ENCODE peak calls at places on chromosomes 7 and 10, in four cellular contexts. D is choroid plexus epithelial cell, A is neural progenitor cell, U is left ventricle myocardium inferior. E is an unnamed sample.

GRCh38 chr10:60375293-60376004 is 14.2 kb downstream of the ANK3 start:
- DNase-seq in D (no peak), A (no peak), U (no peak), E (no peak)

GRCh38 chr10:74244097-74244685 is 93.2 kb downstream of the ADK start:
- DNase-seq in D (peak), U (no peak), A (peak), E (peak)

GRCh38 chr7:36777062-36777461 is 52.8 kb upstream of the AOAH start:
- DNase-seq in D (no peak), U (no peak), A (no peak), E (no peak)

GRCh38 chr7:78673272-78673671 is 780.2 kb downstream of the MAGI2 start:
- DNase-seq in U (no peak), A (no peak), D (no peak), E (no peak)

GRCh38 chr7:128881458-128882125 is 18.9 kb downstream of the ATP6V1F start:
- DNase-seq in U (peak), A (no peak), D (no peak), E (no peak)

GRCh38 chr10:124639206-124639605 is 105.0 kb downstream of the FAM53B start:
- DNase-seq in U (no peak), D (no peak), A (no peak), E (no peak)

GRCh38 chr7:48244902-48245301 is 73.6 kb downstream of the ABCA13 start:
- DNase-seq in A (no peak), U (no peak), D (peak), E (no peak)

GRCh38 chr7:70182516-70182915 is 584.2 kb downstream of the AUTS2 start:
- DNase-seq in A (no peak), U (no peak), D (no peak), E (no peak)

GRCh38 chr7:127588697-127589482 is 679 bp downstream of the ARF5 start:
- DNase-seq in D (peak), U (peak), A (peak), E (peak)

GRCh38 chr7:4799508-4800268 is 24.3 kb downstream of the AP5Z1 start:
- DNase-seq in U (peak), A (no peak), D (no peak), E (no peak)

GRCh38 chr7:116232402-116232749 is 22.0 kb downstream of the TES start:
- DNase-seq in U (no peak), D (peak), A (no peak), E (no peak)

GRCh38 chr7:22696672-22697071 is 30.3 kb upstream of the IL6 start:
- DNase-seq in A (no peak), D (peak), U (no peak), E (no peak)

GRCh38 chr10:99870051-99870730 is 87.8 kb downstream of the ABCC2 start:
- DNase-seq in U (no peak), A (no peak), D (no peak), E (no peak)

GRCh38 chr7:149292101-149292823 is 30.3 kb downstream of the ZNF783 start:
- DNase-seq in A (peak), U (no peak), D (peak), E (no peak)

GRCh38 chr10:99685232-99686041 is 26.1 kb downstream of the ENTPD7 start:
- DNase-seq in D (no peak), A (no peak), U (no peak), E (no peak)

GRCh38 chr10:122669045-122669444 is 30.6 kb downstream of the C10orf120 start:
- DNase-seq in D (no peak), U (no peak), A (no peak), E (no peak)

GRCh38 chr7:93757421-93757820 is 133.1 kb downstream of the TFPI2 start:
- DNase-seq in D (peak), U (no peak), A (no peak), E (no peak)

GRCh38 chr10:10093035-10093434 is 924.6 kb upstream of the CELF2 start:
- DNase-seq in D (no peak), U (no peak), A (no peak), E (no peak)

DNA sequence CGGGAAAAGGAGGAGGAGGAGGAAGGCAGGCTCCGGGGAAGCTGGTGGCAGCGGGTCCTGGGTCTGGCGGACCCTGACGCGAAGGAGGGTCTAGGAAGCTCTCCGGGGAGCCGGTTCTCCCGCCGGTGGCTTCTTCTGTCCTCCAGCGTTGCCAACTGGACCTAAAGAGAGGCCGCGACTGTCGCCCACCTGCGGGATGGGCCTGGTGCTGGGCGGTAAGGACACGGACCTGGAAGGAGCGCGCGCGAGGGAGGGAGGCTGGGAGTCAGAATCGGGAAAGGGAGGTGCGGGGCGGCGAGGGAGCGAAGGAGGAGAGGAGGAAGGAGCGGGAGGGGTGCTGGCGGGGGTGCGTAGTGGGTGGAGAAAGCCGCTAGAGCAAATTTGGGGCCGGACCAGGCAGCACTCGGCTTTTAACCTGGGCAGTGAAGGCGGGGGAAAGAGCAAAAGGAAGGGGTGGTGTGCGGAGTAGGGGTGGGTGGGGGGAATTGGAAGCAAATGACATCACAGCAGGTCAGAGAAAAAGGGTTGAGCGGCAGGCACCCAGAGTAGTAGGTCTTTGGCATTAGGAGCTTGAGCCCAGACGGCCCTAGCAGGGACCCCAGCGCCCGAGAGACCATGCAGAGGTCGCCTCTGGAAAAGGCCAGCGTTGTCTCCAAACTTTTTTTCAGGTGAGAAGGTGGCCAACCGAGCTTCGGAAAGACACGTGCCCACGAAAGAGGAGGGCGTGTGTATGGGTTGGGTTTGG is at the start of gene CFTR:
- DNase-seq in A (peak), U (peak), D (no peak), E (peak)
- H3K4me3 ChIP-seq in A (peak), U (peak), D (peak), E (peak)

GRCh38 chr10:35231646-35232045 is 104.7 kb upstream of the CCNY start:
- DNase-seq in U (no peak), A (no peak), D (no peak), E (no peak)

GRCh38 chr10:35234073-35234472 is 102.2 kb upstream of the CCNY start:
- DNase-seq in D (no peak), U (no peak), A (no peak), E (no peak)

GRCh38 chr10:35232509-35232908 is 103.8 kb upstream of the CCNY start:
- DNase-seq in U (no peak), D (no peak), A (no peak), E (no peak)

GRCh38 chr10:35237766-35238512 is 98.4 kb upstream of the CCNY start:
- DNase-seq in D (no peak), A (no peak), U (no peak), E (no peak)

GRCh38 chr10:35236739-35237138 is 99.6 kb upstream of the CCNY start:
- DNase-seq in A (peak), U (no peak), D (peak), E (no peak)
- TF ChIP-seq CTCF in A (peak), U (peak), D (peak), E (peak)

DNA sequence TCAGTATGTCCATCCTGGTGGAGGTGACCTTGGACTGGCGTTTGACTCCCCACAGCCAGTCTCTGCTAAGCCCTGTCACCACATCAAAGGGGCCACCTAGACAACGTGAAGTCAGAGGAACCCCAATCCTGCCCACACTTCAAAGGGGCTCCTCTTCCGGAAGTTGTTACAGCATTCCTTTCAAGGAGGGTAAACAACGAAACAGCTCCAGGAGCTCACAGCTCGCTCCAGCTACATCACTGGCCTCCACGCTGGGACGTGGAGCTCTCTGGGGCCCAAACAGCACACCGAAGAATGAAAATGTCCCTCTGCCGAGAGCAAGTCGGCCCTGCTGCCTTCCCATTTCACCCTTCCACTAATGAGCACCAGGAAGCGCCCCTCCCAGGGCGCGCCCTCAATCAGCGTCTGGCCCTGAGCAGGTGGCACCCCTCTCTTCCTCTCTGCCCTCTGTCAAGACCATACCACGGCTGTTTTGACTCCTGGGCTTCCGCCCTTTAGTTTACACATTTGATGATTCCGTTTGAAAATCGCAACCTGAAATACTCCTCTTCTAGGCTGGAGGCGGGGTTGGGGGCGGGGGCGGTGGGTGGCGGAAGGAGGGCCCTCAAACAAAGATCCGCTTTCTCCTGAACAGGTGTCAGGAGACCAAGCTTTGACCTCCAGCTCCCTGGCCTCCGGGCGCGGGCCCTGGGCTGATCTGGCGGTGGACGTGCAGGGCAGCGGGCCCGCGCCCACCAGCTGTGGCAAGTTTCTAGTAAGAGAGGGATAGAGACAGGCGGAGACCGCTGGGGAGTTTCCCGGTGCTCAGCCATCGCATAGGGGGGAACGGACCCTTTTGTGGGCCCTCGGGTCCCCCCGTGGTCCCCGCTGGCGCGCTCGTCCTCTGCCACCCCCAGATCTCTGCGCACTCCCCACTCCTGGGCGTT is 53.1 kb upstream of the KDM7A start:
- DNase-seq in U (peak), D (no peak), A (peak), E (no peak)
- H3K4me3 ChIP-seq in U (peak), D (peak), A (peak), E (no peak)

GRCh38 chr10:6716521-6716920 is 136.4 kb upstream of the PRKCQ start:
- DNase-seq in D (no peak), U (no peak), A (no peak), E (no peak)

GRCh38 chr10:6722616-6723004 is 142.5 kb upstream of the PRKCQ start:
- DNase-seq in U (no peak), A (no peak), D (peak), E (no peak)

GRCh38 chr10:6721964-6722615 is 142.0 kb upstream of the PRKCQ start:
- DNase-seq in A (no peak), D (peak), U (no peak), E (peak)

GRCh38 chr10:6726924-6727323 is 146.8 kb upstream of the PRKCQ start:
- DNase-seq in A (no peak), D (no peak), U (no peak), E (no peak)

GRCh38 chr10:6721480-6721879 is 141.4 kb upstream of the PRKCQ start:
- DNase-seq in D (peak), A (no peak), U (peak), E (peak)
- TF ChIP-seq CTCF in D (peak), A (no peak), U (no peak), E (peak)

GRCh38 chr7:120273476-120273975 is 551 bp downstream of the KCND2 start:
- DNase-seq in U (peak), A (peak), D (peak), E (peak)

GRCh38 chr7:120272261-120272895 is 597 bp upstream of the KCND2 start:
- DNase-seq in D (peak), U (no peak), A (peak), E (peak)

GRCh38 chr7:120274899-120275298 is 1.9 kb downstream of the KCND2 start:
- DNase-seq in U (no peak), A (no peak), D (no peak), E (no peak)

GRCh38 chr7:120274482-120274881 is 1.5 kb downstream of the KCND2 start:
- DNase-seq in D (no peak), U (no peak), A (peak), E (peak)

DNA sequence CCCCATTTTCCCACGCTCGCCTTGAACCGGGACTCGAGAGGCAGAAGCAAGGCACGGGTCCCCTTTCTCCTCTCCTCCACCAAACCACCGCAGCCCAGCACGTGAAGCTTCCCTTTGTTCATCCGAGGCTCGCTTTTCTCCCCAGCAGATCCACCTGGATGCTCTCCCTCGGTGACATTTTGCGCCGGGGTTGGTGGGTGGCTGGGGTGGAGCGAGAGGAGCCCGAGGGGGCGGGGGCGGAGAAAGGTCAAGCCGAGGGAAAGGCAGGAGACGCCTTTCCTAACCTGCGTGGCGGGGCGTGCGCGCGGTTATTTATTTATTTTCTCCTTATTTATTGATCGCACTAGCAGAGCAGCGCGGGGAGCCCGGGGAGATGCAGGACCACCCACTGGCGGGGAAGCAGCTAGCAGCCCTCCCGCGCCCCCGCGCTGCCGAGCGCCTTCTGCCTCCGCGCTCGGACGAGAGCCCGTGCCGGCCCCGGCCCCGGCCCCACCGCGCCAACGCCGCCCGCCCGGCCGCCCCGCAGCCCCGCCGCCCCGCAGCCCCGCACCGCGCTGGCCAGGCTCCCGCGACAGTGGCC is at the start of gene KCND2:
- DNase-seq in D (no peak), U (peak), A (peak), E (peak)
- H3K4me3 ChIP-seq in D (peak), U (peak), A (peak), E (peak)

GRCh38 chr7:35259555-35259954 is 5.7 kb upstream of the TBX20 start:
- DNase-seq in A (no peak), U (no peak), D (no peak), E (no peak)

GRCh38 chr7:35260254-35260653 is 6.4 kb upstream of the TBX20 start:
- DNase-seq in A (peak), D (no peak), U (no peak), E (no peak)

GRCh38 chr7:35263396-35263795 is 9.5 kb upstream of the TBX20 start:
- DNase-seq in D (no peak), U (peak), A (no peak), E (no peak)

GRCh38 chr7:35261041-35261440 is 7.1 kb upstream of the TBX20 start:
- DNase-seq in A (peak), U (no peak), D (no peak), E (no peak)

DNA sequence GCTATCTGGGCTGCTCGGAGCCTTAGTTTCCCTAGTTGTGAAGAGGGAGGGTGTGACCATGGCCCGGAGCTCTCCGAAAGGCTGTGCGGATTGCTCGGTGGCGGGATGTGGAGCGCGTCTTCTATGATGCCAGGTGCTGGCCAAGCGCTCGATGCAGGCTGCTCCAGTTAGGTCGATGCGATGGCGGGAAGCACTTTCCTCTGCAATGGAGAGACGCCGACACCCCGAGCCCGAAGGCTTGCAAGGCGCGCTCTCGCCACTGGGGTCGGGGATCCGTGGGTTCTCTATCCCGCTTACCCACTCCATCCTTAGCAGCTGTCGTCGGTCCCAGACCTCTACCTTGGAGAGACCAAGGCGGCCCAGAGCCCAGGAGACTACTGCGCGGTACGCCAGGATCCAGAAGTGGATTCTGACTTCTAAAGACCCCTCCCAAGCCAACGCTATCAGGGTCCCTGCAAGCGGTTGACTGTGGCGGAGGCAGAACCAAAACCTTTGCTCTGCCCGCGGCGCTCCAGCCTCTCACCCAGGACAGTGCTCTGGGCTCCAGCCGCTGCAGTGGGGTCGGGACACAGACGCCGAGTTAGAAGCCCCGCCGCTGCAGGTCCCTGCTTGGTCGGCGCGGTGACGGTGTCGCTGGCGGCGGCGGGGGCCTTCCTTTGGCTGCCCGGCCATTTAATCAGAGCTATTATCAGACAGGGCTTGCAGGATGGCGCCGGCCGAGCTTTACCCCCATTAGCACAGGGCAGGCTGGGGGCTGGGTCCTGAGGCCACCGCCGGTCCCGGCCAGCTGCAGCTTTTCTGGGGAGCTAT is 7.8 kb upstream of the TBX20 start:
- DNase-seq in A (peak), U (peak), D (no peak), E (no peak)
- TF ChIP-seq CTCF in A (peak), U (peak), D (no peak), E (no peak)

GRCh38 chr10:33325929-33326328 is 8.5 kb downstream of the NRP1 start:
- DNase-seq in A (no peak), D (no peak), U (no peak), E (no peak)
- H3K4me3 ChIP-seq in A (no peak), D (no peak), U (peak), E (no peak)

GRCh38 chr7:99325597-99326407 is at the start of gene ARPC1A:
- DNase-seq in D (peak), A (peak), U (peak), E (peak)
- TF ChIP-seq CTCF in D (peak), A (peak), U (peak), E (peak)

GRCh38 chr10:104472505-104472904 is 118.9 kb downstream of the CFAP58 start:
- DNase-seq in U (no peak), A (no peak), D (no peak), E (no peak)

GRCh38 chr10:104478380-104478779 is 124.7 kb downstream of the CFAP58 start:
- DNase-seq in D (no peak), U (no peak), A (no peak), E (no peak)

DNA sequence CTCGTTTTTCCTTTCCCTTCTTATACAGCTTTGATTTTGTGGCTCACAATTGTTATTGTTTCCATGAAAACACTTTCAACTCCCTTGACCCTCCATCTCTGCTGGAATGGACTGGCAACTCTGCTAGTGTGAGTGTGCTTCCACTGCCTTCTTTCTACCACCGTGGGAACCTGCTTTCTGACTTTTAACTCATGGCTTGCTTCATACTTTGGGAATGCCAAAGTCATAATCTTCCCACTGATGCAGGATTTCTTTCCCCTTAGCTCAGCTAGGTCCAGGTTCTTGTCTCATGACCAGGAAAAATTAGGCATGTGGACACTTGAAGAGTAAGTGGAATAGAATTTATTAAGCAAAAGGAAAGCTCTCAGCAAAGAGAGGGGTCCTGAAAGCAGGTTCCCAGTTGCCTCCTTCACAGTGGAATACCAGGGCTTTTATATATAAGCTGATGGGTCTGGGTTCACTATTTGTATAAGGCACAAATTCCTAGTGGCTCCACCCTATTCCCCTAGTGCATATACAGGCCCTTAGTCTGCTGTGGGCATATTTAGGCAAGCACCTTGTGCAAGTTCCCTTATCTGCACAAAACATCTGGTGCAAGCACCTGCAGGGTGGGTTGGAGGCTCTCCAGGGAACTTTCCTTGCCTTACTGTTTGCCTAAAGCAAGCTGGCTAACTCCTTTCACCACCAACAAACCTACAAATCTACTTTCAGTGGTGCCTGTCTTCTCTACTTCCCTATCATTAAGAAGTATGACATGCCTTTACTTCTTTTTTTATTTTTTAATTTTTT is 119.5 kb downstream of the CFAP58 start:
- DNase-seq in U (no peak), A (no peak), D (no peak), E (no peak)
- H3K4me3 ChIP-seq in U (no peak), A (no peak), D (no peak), E (no peak)

GRCh38 chr10:69353981-69354635 is 62.6 kb downstream of the TACR2 start:
- DNase-seq in U (no peak), A (no peak), D (no peak), E (no peak)
- TF ChIP-seq CTCF in U (no peak), A (no peak), D (no peak), E (no peak)

E was measured in uterus.